ENCODE peak calls at places on chromosomes 4 and X, in seven cellular contexts. K, V, Q, L, N, T and H are unnamed samples.

GRCh38 chr4:39706334-39706733 is 8.4 kb downstream of the UBE2K start:
- DNase-seq in Q (peak), V (no peak), L (no peak), T (no peak), K (no peak), N (no peak), H (no peak)

GRCh38 chrX:42089014-42089413 is 165.7 kb upstream of the CASK start:
- DNase-seq in Q (no peak), L (no peak), K (no peak), N (no peak), V (no peak), T (no peak), H (no peak)

GRCh38 chr4:141905751-141906150 is 269.4 kb downstream of the IL15 start:
- DNase-seq in Q (peak), K (no peak), N (no peak), T (no peak), L (no peak), V (no peak), H (no peak)

GRCh38 chr4:87007345-87008181 is 72.8 kb downstream of the AFF1 start:
- DNase-seq in V (peak), N (peak), L (no peak), K (peak), Q (peak), T (no peak), H (no peak)

GRCh38 chrX:85569691-85570090 is 190.2 kb upstream of the POF1B start:
- DNase-seq in V (no peak), L (no peak), N (no peak), T (no peak), Q (no peak), K (no peak), H (no peak)

GRCh38 chrX:150649096-150649870 is 43.9 kb upstream of the MTMR1 start:
- DNase-seq in Q (no peak), N (no peak), T (no peak), L (no peak), K (no peak), V (no peak), H (no peak)

GRCh38 chr4:73777612-73778011 is 37.2 kb downstream of the CXCL8 start:
- DNase-seq in N (no peak), Q (peak), V (no peak), K (no peak), L (no peak), T (no peak), H (no peak)

GRCh38 chr4:38606587-38606905 is 57.5 kb upstream of the KLF3 start:
- DNase-seq in L (no peak), Q (no peak), N (no peak), T (peak), V (no peak), K (no peak), H (no peak)

GRCh38 chrX:23919706-23920320 is 12.0 kb downstream of the CXorf58 start:
- DNase-seq in L (no peak), Q (no peak), K (no peak), N (no peak), T (no peak), V (no peak), H (no peak)

GRCh38 chr4:23697722-23698121 is 192.1 kb downstream of the PPARGC1A start:
- DNase-seq in K (no peak), V (no peak), Q (no peak), L (no peak), N (no peak), T (no peak), H (no peak)

GRCh38 chr4:108204518-108204917 is 35.8 kb upstream of the LEF1 start:
- DNase-seq in L (no peak), Q (no peak), V (no peak), T (no peak), N (no peak), K (no peak), H (no peak)